ENCODE peak calls at places on chromosomes 2 and 18, in nine cellular contexts. One of them, this sample, is unnamed.

GRCh38 chr2:64645014-64645418 is 8.7 kb downstream of the SERTAD2 start:
- DNase-seq in activated naive CD4-positive, alpha-beta T cell treated with anti-CD3 and anti-CD28 coated beads for 36 hours: peak; percentile 45
- DNase-seq in KG1: peak; percentile 33
- DNase-seq in NCI-H1048: no peak
- DNase-seq in ACHN: peak; percentile 64
- DNase-seq in SK-MEL-5: peak; percentile 64
- DNase-seq in activated CD8-positive, alpha-beta memory T cell treated with anti-CD3 and anti-CD28 coated beads for 48 hours: no peak
- DNase-seq in immature natural killer cell: peak; percentile 31
- DNase-seq in NCI-H1694 treated with DMSO at 0.1 percent for 48 hours: peak; percentile 57
- DNase-seq in this sample: no peak

GRCh38 chr2:45068643-45069140 is 59.4 kb upstream of the SIX2 start:
- DNase-seq in activated naive CD4-positive, alpha-beta T cell treated with anti-CD3 and anti-CD28 coated beads for 36 hours: no peak
- DNase-seq in KG1: no peak
- DNase-seq in NCI-H1048: no peak
- DNase-seq in ACHN: no peak
- DNase-seq in SK-MEL-5: no peak
- DNase-seq in activated CD8-positive, alpha-beta memory T cell treated with anti-CD3 and anti-CD28 coated beads for 48 hours: no peak
- DNase-seq in immature natural killer cell: no peak
- DNase-seq in NCI-H1694 treated with DMSO at 0.1 percent for 48 hours: no peak
- DNase-seq in this sample: no peak

GRCh38 chr2:3633982-3634630 is 23.9 kb upstream of the ALLC start:
- DNase-seq in activated naive CD4-positive, alpha-beta T cell treated with anti-CD3 and anti-CD28 coated beads for 36 hours: no peak
- DNase-seq in KG1: no peak
- DNase-seq in NCI-H1048: no peak
- DNase-seq in ACHN: no peak
- DNase-seq in SK-MEL-5: no peak
- DNase-seq in activated CD8-positive, alpha-beta memory T cell treated with anti-CD3 and anti-CD28 coated beads for 48 hours: no peak
- DNase-seq in immature natural killer cell: no peak
- DNase-seq in NCI-H1694 treated with DMSO at 0.1 percent for 48 hours: peak; percentile 57
- DNase-seq in this sample: no peak

GRCh38 chr18:78727057-78727739 is 252.4 kb upstream of the SALL3 start:
- DNase-seq in activated naive CD4-positive, alpha-beta T cell treated with anti-CD3 and anti-CD28 coated beads for 36 hours: no peak
- DNase-seq in KG1: no peak
- DNase-seq in NCI-H1048: no peak
- DNase-seq in ACHN: no peak
- DNase-seq in SK-MEL-5: no peak
- DNase-seq in activated CD8-positive, alpha-beta memory T cell treated with anti-CD3 and anti-CD28 coated beads for 48 hours: no peak
- DNase-seq in immature natural killer cell: no peak
- DNase-seq in NCI-H1694 treated with DMSO at 0.1 percent for 48 hours: no peak
- DNase-seq in this sample: no peak

GRCh38 chr2:28649481-28650260 is 102.0 kb upstream of the PPP1CB start:
- DNase-seq in activated naive CD4-positive, alpha-beta T cell treated with anti-CD3 and anti-CD28 coated beads for 36 hours: peak; percentile 69
- DNase-seq in KG1: no peak
- DNase-seq in NCI-H1048: no peak
- DNase-seq in ACHN: peak; percentile 22
- DNase-seq in SK-MEL-5: peak; percentile 96
- DNase-seq in activated CD8-positive, alpha-beta memory T cell treated with anti-CD3 and anti-CD28 coated beads for 48 hours: peak; percentile 39
- DNase-seq in immature natural killer cell: no peak
- DNase-seq in NCI-H1694 treated with DMSO at 0.1 percent for 48 hours: no peak
- DNase-seq in this sample: no peak

GRCh38 chr18:56645415-56646016 is 5.6 kb upstream of the WDR7 start:
- DNase-seq in activated naive CD4-positive, alpha-beta T cell treated with anti-CD3 and anti-CD28 coated beads for 36 hours: no peak
- DNase-seq in KG1: no peak
- DNase-seq in NCI-H1048: no peak
- DNase-seq in ACHN: peak; percentile 27
- DNase-seq in SK-MEL-5: peak; percentile 30
- DNase-seq in activated CD8-positive, alpha-beta memory T cell treated with anti-CD3 and anti-CD28 coated beads for 48 hours: no peak
- DNase-seq in immature natural killer cell: peak; percentile 39
- DNase-seq in NCI-H1694 treated with DMSO at 0.1 percent for 48 hours: peak; percentile 31
- DNase-seq in this sample: no peak

GRCh38 chr2:65367517-65367916 is 64.9 kb downstream of the SPRED2 start:
- DNase-seq in activated naive CD4-positive, alpha-beta T cell treated with anti-CD3 and anti-CD28 coated beads for 36 hours: no peak
- DNase-seq in KG1: no peak
- DNase-seq in NCI-H1048: no peak
- DNase-seq in ACHN: peak; percentile 39
- DNase-seq in SK-MEL-5: peak; percentile 91
- DNase-seq in activated CD8-positive, alpha-beta memory T cell treated with anti-CD3 and anti-CD28 coated beads for 48 hours: no peak
- DNase-seq in immature natural killer cell: no peak
- DNase-seq in NCI-H1694 treated with DMSO at 0.1 percent for 48 hours: no peak
- DNase-seq in this sample: no peak

GRCh38 chr2:194151231-194151630 is 1505.8 kb upstream of the SLC39A10 start:
- DNase-seq in activated naive CD4-positive, alpha-beta T cell treated with anti-CD3 and anti-CD28 coated beads for 36 hours: no peak
- DNase-seq in KG1: no peak
- DNase-seq in NCI-H1048: no peak
- DNase-seq in ACHN: no peak
- DNase-seq in SK-MEL-5: no peak
- DNase-seq in activated CD8-positive, alpha-beta memory T cell treated with anti-CD3 and anti-CD28 coated beads for 48 hours: no peak
- DNase-seq in immature natural killer cell: no peak
- DNase-seq in NCI-H1694 treated with DMSO at 0.1 percent for 48 hours: no peak
- DNase-seq in this sample: no peak

GRCh38 chr18:33733376-33733775 is 155.4 kb downstream of the ASXL3 start:
- DNase-seq in activated naive CD4-positive, alpha-beta T cell treated with anti-CD3 and anti-CD28 coated beads for 36 hours: no peak
- DNase-seq in KG1: no peak
- DNase-seq in NCI-H1048: no peak
- DNase-seq in ACHN: no peak
- DNase-seq in SK-MEL-5: no peak
- DNase-seq in activated CD8-positive, alpha-beta memory T cell treated with anti-CD3 and anti-CD28 coated beads for 48 hours: no peak
- DNase-seq in immature natural killer cell: no peak
- DNase-seq in NCI-H1694 treated with DMSO at 0.1 percent for 48 hours: no peak
- DNase-seq in this sample: no peak

GRCh38 chr2:225841314-225841713 is 441.8 kb downstream of the NYAP2 start:
- DNase-seq in activated naive CD4-positive, alpha-beta T cell treated with anti-CD3 and anti-CD28 coated beads for 36 hours: no peak
- DNase-seq in KG1: no peak
- DNase-seq in NCI-H1048: no peak
- DNase-seq in ACHN: no peak
- DNase-seq in SK-MEL-5: no peak
- DNase-seq in activated CD8-positive, alpha-beta memory T cell treated with anti-CD3 and anti-CD28 coated beads for 48 hours: no peak
- DNase-seq in immature natural killer cell: no peak
- DNase-seq in NCI-H1694 treated with DMSO at 0.1 percent for 48 hours: no peak
- DNase-seq in this sample: no peak

GRCh38 chr2:194486316-194486715 is 1170.7 kb upstream of the SLC39A10 start:
- DNase-seq in activated naive CD4-positive, alpha-beta T cell treated with anti-CD3 and anti-CD28 coated beads for 36 hours: no peak
- DNase-seq in KG1: no peak
- DNase-seq in NCI-H1048: no peak
- DNase-seq in ACHN: no peak
- DNase-seq in SK-MEL-5: no peak
- DNase-seq in activated CD8-positive, alpha-beta memory T cell treated with anti-CD3 and anti-CD28 coated beads for 48 hours: no peak
- DNase-seq in immature natural killer cell: no peak
- DNase-seq in NCI-H1694 treated with DMSO at 0.1 percent for 48 hours: no peak
- DNase-seq in this sample: no peak

GRCh38 chr2:20992201-20992711 is 51.6 kb downstream of the APOB start:
- DNase-seq in activated naive CD4-positive, alpha-beta T cell treated with anti-CD3 and anti-CD28 coated beads for 36 hours: no peak
- DNase-seq in KG1: no peak
- DNase-seq in NCI-H1048: no peak
- DNase-seq in ACHN: no peak
- DNase-seq in SK-MEL-5: peak; percentile 10
- DNase-seq in activated CD8-positive, alpha-beta memory T cell treated with anti-CD3 and anti-CD28 coated beads for 48 hours: no peak
- DNase-seq in immature natural killer cell: no peak
- DNase-seq in NCI-H1694 treated with DMSO at 0.1 percent for 48 hours: no peak
- DNase-seq in this sample: no peak

GRCh38 chr2:160375037-160375436 is 118.6 kb downstream of the RBMS1 start:
- DNase-seq in activated naive CD4-positive, alpha-beta T cell treated with anti-CD3 and anti-CD28 coated beads for 36 hours: no peak
- DNase-seq in KG1: no peak
- DNase-seq in NCI-H1048: no peak
- DNase-seq in ACHN: no peak
- DNase-seq in SK-MEL-5: no peak
- DNase-seq in activated CD8-positive, alpha-beta memory T cell treated with anti-CD3 and anti-CD28 coated beads for 48 hours: no peak
- DNase-seq in immature natural killer cell: no peak
- DNase-seq in NCI-H1694 treated with DMSO at 0.1 percent for 48 hours: no peak
- DNase-seq in this sample: no peak

GRCh38 chr2:27178469-27178868 is 29.7 kb downstream of the TCF23 start:
- DNase-seq in activated naive CD4-positive, alpha-beta T cell treated with anti-CD3 and anti-CD28 coated beads for 36 hours: no peak
- DNase-seq in KG1: no peak
- DNase-seq in NCI-H1048: no peak
- DNase-seq in ACHN: no peak
- DNase-seq in SK-MEL-5: no peak
- DNase-seq in activated CD8-positive, alpha-beta memory T cell treated with anti-CD3 and anti-CD28 coated beads for 48 hours: no peak
- DNase-seq in immature natural killer cell: no peak
- DNase-seq in NCI-H1694 treated with DMSO at 0.1 percent for 48 hours: no peak
- DNase-seq in this sample: no peak

GRCh38 chr18:12886498-12887126 is 2.6 kb upstream of the PTPN2 start:
- DNase-seq in activated naive CD4-positive, alpha-beta T cell treated with anti-CD3 and anti-CD28 coated beads for 36 hours: no peak
- DNase-seq in KG1: no peak
- DNase-seq in NCI-H1048: no peak
- DNase-seq in ACHN: peak; percentile 22
- DNase-seq in SK-MEL-5: peak; percentile 58
- DNase-seq in activated CD8-positive, alpha-beta memory T cell treated with anti-CD3 and anti-CD28 coated beads for 48 hours: no peak
- DNase-seq in immature natural killer cell: no peak
- DNase-seq in NCI-H1694 treated with DMSO at 0.1 percent for 48 hours: no peak
- DNase-seq in this sample: no peak

GRCh38 chr18:79380816-79381806 is 14.6 kb upstream of the NFATC1 start:
- DNase-seq in activated naive CD4-positive, alpha-beta T cell treated with anti-CD3 and anti-CD28 coated beads for 36 hours: peak; percentile 85
- DNase-seq in KG1: peak; percentile 65
- DNase-seq in NCI-H1048: no peak
- DNase-seq in ACHN: peak; percentile 43
- DNase-seq in SK-MEL-5: peak; percentile 62
- DNase-seq in activated CD8-positive, alpha-beta memory T cell treated with anti-CD3 and anti-CD28 coated beads for 48 hours: no peak
- DNase-seq in immature natural killer cell: peak; percentile 55
- DNase-seq in NCI-H1694 treated with DMSO at 0.1 percent for 48 hours: peak; percentile 19
- DNase-seq in this sample: no peak

GRCh38 chr2:71700880-71701397 is 247.6 kb downstream of the DYSF start:
- DNase-seq in activated naive CD4-positive, alpha-beta T cell treated with anti-CD3 and anti-CD28 coated beads for 36 hours: no peak
- DNase-seq in KG1: no peak
- DNase-seq in NCI-H1048: no peak
- DNase-seq in ACHN: no peak
- DNase-seq in SK-MEL-5: no peak
- DNase-seq in activated CD8-positive, alpha-beta memory T cell treated with anti-CD3 and anti-CD28 coated beads for 48 hours: no peak
- DNase-seq in immature natural killer cell: no peak
- DNase-seq in NCI-H1694 treated with DMSO at 0.1 percent for 48 hours: no peak
- DNase-seq in this sample: no peak

GRCh38 chr2:36570416-36570815 is 27.6 kb downstream of the FEZ2 start:
- DNase-seq in activated naive CD4-positive, alpha-beta T cell treated with anti-CD3 and anti-CD28 coated beads for 36 hours: no peak
- DNase-seq in KG1: no peak
- DNase-seq in NCI-H1048: no peak
- DNase-seq in ACHN: no peak
- DNase-seq in SK-MEL-5: no peak
- DNase-seq in activated CD8-positive, alpha-beta memory T cell treated with anti-CD3 and anti-CD28 coated beads for 48 hours: no peak
- DNase-seq in immature natural killer cell: no peak
- DNase-seq in NCI-H1694 treated with DMSO at 0.1 percent for 48 hours: no peak
- DNase-seq in this sample: no peak

GRCh38 chr2:191582355-191582754 is 95.6 kb upstream of the NABP1 start:
- DNase-seq in activated naive CD4-positive, alpha-beta T cell treated with anti-CD3 and anti-CD28 coated beads for 36 hours: no peak
- DNase-seq in KG1: no peak
- DNase-seq in NCI-H1048: no peak
- DNase-seq in ACHN: peak; percentile 69
- DNase-seq in SK-MEL-5: no peak
- DNase-seq in activated CD8-positive, alpha-beta memory T cell treated with anti-CD3 and anti-CD28 coated beads for 48 hours: no peak
- DNase-seq in immature natural killer cell: no peak
- DNase-seq in NCI-H1694 treated with DMSO at 0.1 percent for 48 hours: no peak
- DNase-seq in this sample: no peak

GRCh38 chr18:72762505-72763122 is 105.2 kb downstream of the NETO1 start:
- DNase-seq in activated naive CD4-positive, alpha-beta T cell treated with anti-CD3 and anti-CD28 coated beads for 36 hours: peak; percentile 5
- DNase-seq in KG1: peak; percentile 64
- DNase-seq in NCI-H1048: peak; percentile 31
- DNase-seq in ACHN: peak; percentile 65
- DNase-seq in SK-MEL-5: peak; percentile 73
- DNase-seq in activated CD8-positive, alpha-beta memory T cell treated with anti-CD3 and anti-CD28 coated beads for 48 hours: no peak
- DNase-seq in immature natural killer cell: no peak
- DNase-seq in NCI-H1694 treated with DMSO at 0.1 percent for 48 hours: peak; percentile 58
- DNase-seq in this sample: peak; percentile 22

GRCh38 chr2:73836141-73836943 is 7.6 kb downstream of the STAMBP start:
- DNase-seq in activated naive CD4-positive, alpha-beta T cell treated with anti-CD3 and anti-CD28 coated beads for 36 hours: no peak
- DNase-seq in KG1: no peak
- DNase-seq in NCI-H1048: no peak
- DNase-seq in ACHN: no peak
- DNase-seq in SK-MEL-5: no peak
- DNase-seq in activated CD8-positive, alpha-beta memory T cell treated with anti-CD3 and anti-CD28 coated beads for 48 hours: no peak
- DNase-seq in immature natural killer cell: no peak
- DNase-seq in NCI-H1694 treated with DMSO at 0.1 percent for 48 hours: no peak
- DNase-seq in this sample: no peak

GRCh38 chr2:104834431-104834830 is 19.5 kb upstream of the POU3F3 start:
- DNase-seq in activated naive CD4-positive, alpha-beta T cell treated with anti-CD3 and anti-CD28 coated beads for 36 hours: no peak
- DNase-seq in KG1: no peak
- DNase-seq in NCI-H1048: no peak
- DNase-seq in ACHN: no peak
- DNase-seq in SK-MEL-5: no peak
- DNase-seq in activated CD8-positive, alpha-beta memory T cell treated with anti-CD3 and anti-CD28 coated beads for 48 hours: no peak
- DNase-seq in immature natural killer cell: no peak
- DNase-seq in NCI-H1694 treated with DMSO at 0.1 percent for 48 hours: no peak
- DNase-seq in this sample: no peak

GRCh38 chr18:55510809-55511208 is 77.2 kb downstream of the TCF4 start:
- DNase-seq in activated naive CD4-positive, alpha-beta T cell treated with anti-CD3 and anti-CD28 coated beads for 36 hours: no peak
- DNase-seq in KG1: peak; percentile 31
- DNase-seq in NCI-H1048: no peak
- DNase-seq in ACHN: peak; percentile 52
- DNase-seq in SK-MEL-5: no peak
- DNase-seq in activated CD8-positive, alpha-beta memory T cell treated with anti-CD3 and anti-CD28 coated beads for 48 hours: no peak
- DNase-seq in immature natural killer cell: no peak
- DNase-seq in NCI-H1694 treated with DMSO at 0.1 percent for 48 hours: no peak
- DNase-seq in this sample: no peak

GRCh38 chr2:183898641-183899040 is 699.7 kb upstream of the ZNF804A start:
- DNase-seq in activated naive CD4-positive, alpha-beta T cell treated with anti-CD3 and anti-CD28 coated beads for 36 hours: no peak
- DNase-seq in KG1: no peak
- DNase-seq in NCI-H1048: no peak
- DNase-seq in ACHN: no peak
- DNase-seq in SK-MEL-5: no peak
- DNase-seq in activated CD8-positive, alpha-beta memory T cell treated with anti-CD3 and anti-CD28 coated beads for 48 hours: no peak
- DNase-seq in immature natural killer cell: no peak
- DNase-seq in NCI-H1694 treated with DMSO at 0.1 percent for 48 hours: no peak
- DNase-seq in this sample: no peak

GRCh38 chr18:12424252-12424651 is 16.5 kb downstream of the PRELID3A start:
- DNase-seq in activated naive CD4-positive, alpha-beta T cell treated with anti-CD3 and anti-CD28 coated beads for 36 hours: no peak
- DNase-seq in KG1: no peak
- DNase-seq in NCI-H1048: no peak
- DNase-seq in ACHN: no peak
- DNase-seq in SK-MEL-5: no peak
- DNase-seq in activated CD8-positive, alpha-beta memory T cell treated with anti-CD3 and anti-CD28 coated beads for 48 hours: no peak
- DNase-seq in immature natural killer cell: no peak
- DNase-seq in NCI-H1694 treated with DMSO at 0.1 percent for 48 hours: no peak
- DNase-seq in this sample: no peak

GRCh38 chr2:147782521-147782920 is 62.3 kb upstream of the ACVR2A start:
- DNase-seq in activated naive CD4-positive, alpha-beta T cell treated with anti-CD3 and anti-CD28 coated beads for 36 hours: no peak
- DNase-seq in KG1: no peak
- DNase-seq in NCI-H1048: no peak
- DNase-seq in ACHN: no peak
- DNase-seq in SK-MEL-5: no peak
- DNase-seq in activated CD8-positive, alpha-beta memory T cell treated with anti-CD3 and anti-CD28 coated beads for 48 hours: no peak
- DNase-seq in immature natural killer cell: no peak
- DNase-seq in NCI-H1694 treated with DMSO at 0.1 percent for 48 hours: no peak
- DNase-seq in this sample: no peak

GRCh38 chr2:10366601-10367270 is 64.0 kb downstream of the HPCAL1 start:
- DNase-seq in activated naive CD4-positive, alpha-beta T cell treated with anti-CD3 and anti-CD28 coated beads for 36 hours: no peak
- DNase-seq in KG1: no peak
- DNase-seq in NCI-H1048: no peak
- DNase-seq in ACHN: no peak
- DNase-seq in SK-MEL-5: no peak
- DNase-seq in activated CD8-positive, alpha-beta memory T cell treated with anti-CD3 and anti-CD28 coated beads for 48 hours: no peak
- DNase-seq in immature natural killer cell: no peak
- DNase-seq in NCI-H1694 treated with DMSO at 0.1 percent for 48 hours: peak; percentile 51
- DNase-seq in this sample: no peak

GRCh38 chr2:181953773-181954537 is 31.7 kb upstream of the PPP1R1C start:
- DNase-seq in activated naive CD4-positive, alpha-beta T cell treated with anti-CD3 and anti-CD28 coated beads for 36 hours: peak; percentile 82
- DNase-seq in KG1: peak; percentile 72
- DNase-seq in NCI-H1048: peak; percentile 0
- DNase-seq in ACHN: peak; percentile 81
- DNase-seq in SK-MEL-5: peak; percentile 62
- DNase-seq in activated CD8-positive, alpha-beta memory T cell treated with anti-CD3 and anti-CD28 coated beads for 48 hours: no peak
- DNase-seq in immature natural killer cell: peak; percentile 38
- DNase-seq in NCI-H1694 treated with DMSO at 0.1 percent for 48 hours: no peak
- DNase-seq in this sample: no peak

GRCh38 chr2:183010112-183010511 is 28.1 kb downstream of the NCKAP1 start:
- DNase-seq in activated naive CD4-positive, alpha-beta T cell treated with anti-CD3 and anti-CD28 coated beads for 36 hours: no peak
- DNase-seq in KG1: no peak
- DNase-seq in NCI-H1048: no peak
- DNase-seq in ACHN: peak; percentile 45
- DNase-seq in SK-MEL-5: peak; percentile 54
- DNase-seq in activated CD8-positive, alpha-beta memory T cell treated with anti-CD3 and anti-CD28 coated beads for 48 hours: no peak
- DNase-seq in immature natural killer cell: no peak
- DNase-seq in NCI-H1694 treated with DMSO at 0.1 percent for 48 hours: no peak
- DNase-seq in this sample: no peak

GRCh38 chr2:240930096-240930630 is 24.0 kb downstream of the CROCC2 start:
- DNase-seq in activated naive CD4-positive, alpha-beta T cell treated with anti-CD3 and anti-CD28 coated beads for 36 hours: no peak
- DNase-seq in KG1: no peak
- DNase-seq in NCI-H1048: no peak
- DNase-seq in ACHN: no peak
- DNase-seq in SK-MEL-5: no peak
- DNase-seq in activated CD8-positive, alpha-beta memory T cell treated with anti-CD3 and anti-CD28 coated beads for 48 hours: no peak
- DNase-seq in immature natural killer cell: no peak
- DNase-seq in NCI-H1694 treated with DMSO at 0.1 percent for 48 hours: no peak
- DNase-seq in this sample: no peak

GRCh38 chr2:54632733-54633692 is 90.4 kb upstream of the EML6 start:
- DNase-seq in activated naive CD4-positive, alpha-beta T cell treated with anti-CD3 and anti-CD28 coated beads for 36 hours: no peak
- DNase-seq in KG1: no peak
- DNase-seq in NCI-H1048: no peak
- DNase-seq in ACHN: peak; percentile 77
- DNase-seq in SK-MEL-5: no peak
- DNase-seq in activated CD8-positive, alpha-beta memory T cell treated with anti-CD3 and anti-CD28 coated beads for 48 hours: no peak
- DNase-seq in immature natural killer cell: no peak
- DNase-seq in NCI-H1694 treated with DMSO at 0.1 percent for 48 hours: no peak
- DNase-seq in this sample: no peak

This sample was measured in SIG-M5.